ENCODE peak calls at places on chromosome 4, in eight cellular contexts. S is mesendoderm, A is substantia nigra, W is uterus, R is tibial artery, N is neural progenitor cell, Y is A549, U is transverse colon. J is an unnamed sample.

GRCh38 chr4:186852964-186853391 is 129.3 kb upstream of the FAT1 start:
- DNase-seq in S (no peak), A (no peak), W (no peak), R (no peak), N (no peak), Y (no peak), U (no peak), J (no peak)

GRCh38 chr4:103998752-103999151 is 279.0 kb upstream of the TACR3 start:
- DNase-seq in S (no peak), A (no peak), W (no peak), R (no peak), N (no peak), Y (no peak), U (no peak), J (no peak)

GRCh38 chr4:146235654-146236570 is 21.6 kb downstream of the REELD1 start:
- DNase-seq in S (no peak), A (no peak), W (no peak), R (no peak), N (no peak), Y (no peak), U (no peak), J (no peak)

GRCh38 chr4:2817701-2818350 is 24.9 kb downstream of the SH3BP2 start:
- DNase-seq in S (peak; percentile 56), A (no peak), W (no peak), R (no peak), N (peak; percentile 81), Y (no peak), U (peak; percentile 66), J (no peak)

GRCh38 chr4:180058731-180059215 is 2184.4 kb upstream of the TENM3 start:
- DNase-seq in S (peak; percentile 87), A (peak; percentile 31), W (no peak), R (no peak), N (peak; percentile 76), Y (peak; percentile 10), U (peak; percentile 41), J (no peak)

GRCh38 chr4:8537041-8537461 is 43.1 kb upstream of the GPR78 start:
- DNase-seq in S (no peak), A (no peak), W (peak; percentile 70), R (no peak), N (no peak), Y (peak; percentile 44), U (peak; percentile 72), J (peak; percentile 85)

GRCh38 chr4:3529363-3529762 is 2.9 kb downstream of the LRPAP1 start:
- DNase-seq in S (no peak), A (peak; percentile 12), W (no peak), R (peak; percentile 67), N (no peak), Y (no peak), U (no peak), J (no peak)

GRCh38 chr4:8157496-8157895 is 1.1 kb downstream of the ABLIM2 start:
- DNase-seq in S (no peak), A (no peak), W (peak; percentile 42), R (peak; percentile 89), N (peak; percentile 28), Y (no peak), U (no peak), J (no peak)

GRCh38 chr4:54516556-54517215 is 141.1 kb upstream of the KIT start:
- DNase-seq in S (no peak), A (no peak), W (no peak), R (no peak), N (no peak), Y (no peak), U (no peak), J (no peak)

GRCh38 chr4:100095729-100096595 is 94.3 kb downstream of the DDIT4L start:
- DNase-seq in S (peak; percentile 90), A (peak; percentile 15), W (peak; percentile 62), R (peak; percentile 81), N (peak; percentile 77), Y (peak; percentile 26), U (peak; percentile 33), J (peak; percentile 54)

GRCh38 chr4:2340272-2341061 is 78.0 kb downstream of the ZFYVE28 start:
- DNase-seq in S (no peak), A (no peak), W (no peak), R (peak; percentile 58), N (no peak), Y (no peak), U (no peak), J (no peak)

GRCh38 chr4:184936071-184936470 is 82.2 kb upstream of the HELT start:
- DNase-seq in S (no peak), A (no peak), W (no peak), R (no peak), N (no peak), Y (no peak), U (no peak), J (no peak)

GRCh38 chr4:107247738-107248137 is 211.6 kb upstream of the DKK2 start:
- DNase-seq in S (no peak), A (no peak), W (peak; percentile 62), R (no peak), N (no peak), Y (no peak), U (no peak), J (no peak)

GRCh38 chr4:52780206-52780605 is 29.0 kb upstream of the ERVMER34-1 start:
- DNase-seq in S (no peak), A (no peak), W (no peak), R (no peak), N (no peak), Y (no peak), U (no peak), J (no peak)

GRCh38 chr4:156638332-156638731 is 333.3 kb downstream of the PDGFC start:
- DNase-seq in S (peak; percentile 40), A (no peak), W (no peak), R (no peak), N (no peak), Y (no peak), U (no peak), J (peak; percentile 23)

GRCh38 chr4:153780221-153780620 is 8.7 kb downstream of the SFRP2 start:
- DNase-seq in S (no peak), A (no peak), W (no peak), R (no peak), N (no peak), Y (no peak), U (no peak), J (no peak)

GRCh38 chr4:153780876-153781275 is 8.0 kb downstream of the SFRP2 start:
- DNase-seq in S (no peak), A (no peak), W (no peak), R (no peak), N (no peak), Y (no peak), U (no peak), J (no peak)

GRCh38 chr4:153782567-153782966 is 6.3 kb downstream of the SFRP2 start:
- DNase-seq in S (no peak), A (no peak), W (no peak), R (no peak), N (no peak), Y (no peak), U (no peak), J (no peak)

GRCh38 chr4:153781280-153781679 is 7.6 kb downstream of the SFRP2 start:
- DNase-seq in S (no peak), A (no peak), W (no peak), R (no peak), N (no peak), Y (no peak), U (no peak), J (no peak)

GRCh38 chr4:153781717-153782416 is 7.0 kb downstream of the SFRP2 start:
- DNase-seq in S (no peak), A (no peak), W (no peak), R (no peak), N (peak; percentile 61), Y (no peak), U (no peak), J (no peak)
- H3K27ac ChIP-seq in S (no peak overlapping the region), A (no peak overlapping the region), W (no peak overlapping the region), R (no peak overlapping the region), N (peak overlapping the region; percentile 77), Y (no peak overlapping the region), U (no peak overlapping the region), J (no peak overlapping the region)

DNA sequence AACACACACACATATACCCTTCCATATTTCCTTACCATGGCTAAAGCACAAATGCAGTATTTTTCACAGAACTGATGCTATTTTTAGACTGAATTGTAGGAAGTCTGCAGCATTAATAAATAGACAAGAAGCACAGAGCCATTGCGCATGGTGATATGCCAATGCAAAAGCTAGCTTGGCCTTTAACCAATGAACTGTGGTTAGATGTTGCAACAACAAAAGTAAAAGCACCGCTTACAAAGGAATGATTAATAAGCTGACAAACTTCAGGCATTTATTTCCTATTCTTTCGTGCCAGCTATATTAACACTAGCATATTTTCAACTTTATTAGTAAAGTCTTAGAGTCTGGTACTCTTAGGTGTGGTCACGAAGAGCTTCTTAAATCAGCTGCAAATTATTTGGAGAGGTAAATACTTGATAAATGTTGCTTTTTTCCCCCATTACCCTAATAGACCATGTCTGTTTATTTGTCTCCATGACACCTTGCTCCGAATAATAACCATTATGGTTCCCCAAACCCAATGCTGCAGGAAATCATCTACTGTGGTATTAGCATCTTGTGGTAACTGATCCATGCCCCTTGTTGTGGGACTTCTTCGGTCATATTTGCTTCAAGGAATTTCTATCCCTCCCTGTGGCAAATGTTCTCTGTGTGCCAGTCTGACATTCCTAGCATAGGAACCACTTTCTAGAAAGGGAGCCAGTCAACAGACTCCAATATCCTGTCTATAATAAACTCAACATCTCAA is 306.1 kb upstream of the TAPT1 start:
- DNase-seq in S (no peak), A (no peak), W (peak; percentile 65), R (no peak), N (no peak), Y (no peak), U (no peak), J (no peak)
- H3K27ac ChIP-seq in S (no peak overlapping the region), A (no peak overlapping the region), W (peak overlapping the region; percentile 74), R (no peak overlapping the region), N (no peak overlapping the region), Y (no peak overlapping the region), U (no peak overlapping the region), J (no peak overlapping the region)

DNA sequence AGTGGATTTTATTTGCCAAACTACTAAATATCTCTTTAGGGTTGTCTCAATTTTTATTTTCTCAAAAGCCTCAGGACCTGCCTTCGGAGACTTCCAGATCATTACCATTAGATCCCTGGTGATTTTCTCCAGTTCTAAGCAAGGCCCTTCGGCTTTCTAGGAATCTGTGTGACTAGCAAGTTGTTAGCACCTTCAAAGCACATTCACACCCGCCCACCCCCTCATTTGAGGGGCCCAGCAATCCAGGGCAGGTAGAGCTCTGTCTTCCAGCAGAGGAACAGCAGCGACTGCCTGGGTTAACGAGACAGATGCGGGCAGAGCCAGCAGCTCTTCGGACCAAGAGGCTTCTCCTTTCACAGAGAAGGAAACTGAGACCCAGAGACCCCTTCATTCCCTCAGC is 2.0 kb downstream of the WDR1 start:
- DNase-seq in S (no peak), A (no peak), W (no peak), R (no peak), N (no peak), Y (no peak), U (no peak), J (no peak)
- H3K27ac ChIP-seq in S (no peak overlapping the region), A (no peak overlapping the region), W (peak overlapping the region; percentile 99), R (peak overlapping the region; percentile 95), N (no peak overlapping the region), Y (peak overlapping the region; percentile 100), U (peak overlapping the region; percentile 99), J (no peak overlapping the region)

GRCh38 chr4:149409186-149410056 is 406.2 kb downstream of the IQCM start:
- DNase-seq in S (no peak), A (peak; percentile 3), W (no peak), R (peak; percentile 61), N (no peak), Y (peak; percentile 0), U (no peak), J (peak; percentile 71)

GRCh38 chr4:149404143-149404542 is 411.5 kb downstream of the IQCM start:
- DNase-seq in S (no peak), A (no peak), W (no peak), R (no peak), N (no peak), Y (no peak), U (no peak), J (no peak)
- H3K27ac ChIP-seq in S (no peak overlapping the region), A (no peak overlapping the region), W (no peak overlapping the region), R (no peak overlapping the region), N (no peak overlapping the region), Y (no peak overlapping the region), U (no peak overlapping the region), J (no peak overlapping the region)

J was measured in SJSA1.